ENCODE peak calls at places on chromosomes 11 and 22, in eight cellular contexts. I is Calu3; A is choroid plexus epithelial cell; F is stimulated activated CD8-positive, alpha-beta memory T cell treated with anti-CD3 and anti-CD28 coated beads, Interleukin-4, amount 100 ng/mL, for 4 hours; J is C1 segment of cervical spinal cord; B is nephron progenitor cell; D is mucosa of descending colon; Y is BE2C. O is an unnamed sample.

GRCh38 chr11:62909107-62909894 is 11.9 kb downstream of the CHRM1 start:
- DNase-seq in I (peak), A (peak), F (no peak), J (peak), B (peak), D (peak), Y (peak), O (peak)

GRCh38 chr11:87445002-87445401 is 407.3 kb downstream of the TMEM135 start:
- DNase-seq in I (no peak), A (peak), F (no peak), J (no peak), B (no peak), D (no peak), Y (no peak), O (peak)

GRCh38 chr11:118233377-118233776 is 8.6 kb upstream of the JAML start:
- DNase-seq in I (no peak), A (no peak), F (no peak), J (no peak), B (no peak), D (no peak), Y (no peak), O (no peak)

GRCh38 chr11:1946812-1947480 is at the start of gene MRPL23:
- DNase-seq in I (peak), A (no peak), F (no peak), J (no peak), B (no peak), D (no peak), Y (no peak), O (no peak)

GRCh38 chr11:7664867-7665266 is 8.4 kb downstream of the CYB5R2 start:
- DNase-seq in I (no peak), A (no peak), F (no peak), J (no peak), B (no peak), D (no peak), Y (no peak), O (no peak)

GRCh38 chr11:14974723-14975587 is 2.8 kb upstream of the CALCA start:
- DNase-seq in I (peak), A (peak), F (peak), J (no peak), B (peak), D (peak), Y (peak), O (peak)

GRCh38 chr22:36417281-36417686 is 29.5 kb upstream of the MYH9 start:
- DNase-seq in I (peak), A (no peak), F (no peak), J (no peak), B (no peak), D (peak), Y (no peak), O (no peak)

GRCh38 chr11:125987066-125987641 is 41.3 kb downstream of the VSIG10L2 start:
- DNase-seq in I (no peak), A (no peak), F (no peak), J (no peak), B (no peak), D (no peak), Y (no peak), O (no peak)

GRCh38 chr22:40238425-40239344 is 61.0 kb downstream of the TNRC6B start:
- DNase-seq in I (peak), A (peak), F (no peak), J (no peak), B (no peak), D (no peak), Y (no peak), O (peak)

GRCh38 chr11:133228406-133229330 is 303.6 kb downstream of the OPCML start:
- DNase-seq in I (no peak), A (no peak), F (no peak), J (no peak), B (peak), D (peak), Y (no peak), O (no peak)

GRCh38 chr11:62647609-62648005 is 1.2 kb upstream of the GANAB start:
- DNase-seq in I (no peak), A (no peak), F (no peak), J (no peak), B (no peak), D (no peak), Y (no peak), O (no peak)

GRCh38 chr11:117011541-117011908 is 86.7 kb downstream of the SIK3 start:
- DNase-seq in I (no peak), A (peak), F (no peak), J (no peak), B (no peak), D (no peak), Y (no peak), O (no peak)

GRCh38 chr11:5679811-5680210 is 5.1 kb downstream of the TRIM5 start:
- DNase-seq in I (no peak), A (no peak), F (no peak), J (no peak), B (no peak), D (no peak), Y (no peak), O (no peak)

GRCh38 chr11:133238455-133238854 is 293.8 kb downstream of the OPCML start:
- DNase-seq in I (no peak), A (no peak), F (no peak), J (no peak), B (no peak), D (no peak), Y (no peak), O (no peak)

GRCh38 chr22:44661659-44662569 is 40.1 kb upstream of the PRR5 start:
- DNase-seq in I (no peak), A (no peak), F (no peak), J (no peak), B (no peak), D (no peak), Y (no peak), O (no peak)

GRCh38 chr11:121199516-121199915 is 93.1 kb upstream of the SC5D start:
- DNase-seq in I (no peak), A (no peak), F (no peak), J (no peak), B (no peak), D (no peak), Y (no peak), O (no peak)

GRCh38 chr11:266676-267439 is 11.3 kb upstream of the NLRP6 start:
- DNase-seq in I (no peak), A (no peak), F (no peak), J (no peak), B (no peak), D (no peak), Y (no peak), O (no peak)

GRCh38 chr11:104795511-104796213 is 102.6 kb downstream of the CASP12 start:
- DNase-seq in I (no peak), A (no peak), F (no peak), J (no peak), B (no peak), D (no peak), Y (no peak), O (no peak)